ENCODE peak calls at places on chromosomes 4 and X, in five cellular contexts. K, B, J, Z and P are unnamed samples.

GRCh38 chr4:17595471-17596005 is 18.5 kb downstream of the LAP3 start:
- DNase-seq in Z (peak; percentile 84), K (no peak), B (no peak), J (no peak), P (no peak)

GRCh38 chr4:27397886-27398285 is 537.2 kb downstream of the STIM2 start:
- DNase-seq in B (no peak), K (no peak), Z (no peak), J (no peak), P (no peak)

GRCh38 chrX:69277961-69278795 is 112.9 kb upstream of the PJA1 start:
- DNase-seq in B (no peak), K (no peak), Z (no peak), J (no peak), P (no peak)

GRCh38 chr4:169351860-169352259 is 81.1 kb upstream of the SH3RF1 start:
- DNase-seq in J (peak; percentile 70), Z (no peak), K (no peak), B (no peak), P (no peak)

GRCh38 chr4:156098846-156099245 is 145.2 kb upstream of the CTSO start:
- DNase-seq in J (no peak), K (no peak), B (no peak), Z (no peak), P (no peak)

GRCh38 chr4:15054546-15054945 is 52.3 kb downstream of the CPEB2 start:
- DNase-seq in Z (no peak), J (no peak), B (no peak), K (no peak), P (no peak)

GRCh38 chrX:80335062-80335830 is 85.0 kb upstream of the TENT5D start:
- DNase-seq in B (peak; percentile 35), Z (no peak), J (no peak), K (peak; percentile 70), P (no peak)

GRCh38 chr4:44210750-44211149 is 237.9 kb downstream of the KCTD8 start:
- DNase-seq in B (no peak), J (no peak), K (no peak), Z (no peak), P (no peak)

GRCh38 chrX:73215263-73215662 is 612 bp upstream of the NAP1L2 start:
- DNase-seq in K (no peak), Z (no peak), B (no peak), J (no peak), P (no peak)

GRCh38 chr4:119676101-119676500 is 47.5 kb upstream of the PDE5A start:
- DNase-seq in K (no peak), B (no peak), Z (no peak), J (no peak), P (no peak)

GRCh38 chr4:73897380-73898136 is 28.4 kb downstream of the CXCL1 start:
- DNase-seq in K (no peak), B (no peak), J (no peak), Z (no peak), P (no peak)
- TF ChIP-seq CTCF in K (no peak), B (no peak), J (no peak), Z (no peak), P (no peak)

GRCh38 chrX:150063138-150063518 is 124.8 kb upstream of the EOLA2 start:
- DNase-seq in K (no peak), J (no peak), B (no peak), Z (no peak), P (no peak)
- H3K4me2 ChIP-seq in K (peak overlapping the region; percentile 57), J (peak overlapping the region; percentile 66), B (peak overlapping the region; percentile 30), Z (no peak overlapping the region), P (peak overlapping the region; percentile 4)

GRCh38 chrX:114075073-114075673 is 508.7 kb upstream of the HTR2C start:
- DNase-seq in B (peak; percentile 4), Z (no peak), K (no peak), J (peak; percentile 0), P (no peak)
- TF ChIP-seq CTCF in B (peak; percentile 75), Z (peak; percentile 73), K (peak; percentile 36), J (no peak), P (peak; percentile 25)

DNA sequence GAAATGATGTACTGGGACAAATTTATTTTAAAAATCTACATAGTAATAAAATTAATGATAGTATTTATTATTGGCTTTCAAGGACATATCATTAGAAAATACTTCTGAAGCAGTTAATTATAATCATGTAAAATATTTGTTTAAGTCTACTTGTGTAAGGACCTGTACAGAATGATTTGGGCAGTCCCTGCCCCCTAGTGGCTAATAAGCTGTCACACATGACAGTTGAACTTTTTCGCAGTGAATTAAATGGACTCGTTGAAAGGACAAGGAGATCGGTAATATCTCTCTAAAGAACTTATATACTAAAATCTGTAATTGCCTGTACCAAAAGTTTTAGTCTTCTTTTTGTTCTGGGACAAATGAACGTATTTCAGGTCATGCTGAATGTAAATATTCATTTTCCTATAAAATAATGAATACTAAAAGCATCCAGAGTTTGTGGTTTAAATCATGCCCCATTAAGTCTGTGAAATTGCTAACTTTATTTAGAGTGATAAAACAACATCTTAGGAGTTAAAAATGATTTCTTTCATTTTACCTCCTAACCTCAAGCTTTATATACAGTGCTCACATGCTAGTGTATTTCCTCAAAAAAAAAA is 13.6 kb downstream of the EXOC1 start:
- DNase-seq in B (peak; percentile 36), Z (peak; percentile 74), K (peak; percentile 61), J (peak; percentile 78), P (peak; percentile 36)
- H3K4me2 ChIP-seq in B (peak overlapping the region; percentile 52), Z (no peak overlapping the region), K (peak overlapping the region; percentile 67), J (peak overlapping the region; percentile 90), P (peak overlapping the region; percentile 83)

DNA sequence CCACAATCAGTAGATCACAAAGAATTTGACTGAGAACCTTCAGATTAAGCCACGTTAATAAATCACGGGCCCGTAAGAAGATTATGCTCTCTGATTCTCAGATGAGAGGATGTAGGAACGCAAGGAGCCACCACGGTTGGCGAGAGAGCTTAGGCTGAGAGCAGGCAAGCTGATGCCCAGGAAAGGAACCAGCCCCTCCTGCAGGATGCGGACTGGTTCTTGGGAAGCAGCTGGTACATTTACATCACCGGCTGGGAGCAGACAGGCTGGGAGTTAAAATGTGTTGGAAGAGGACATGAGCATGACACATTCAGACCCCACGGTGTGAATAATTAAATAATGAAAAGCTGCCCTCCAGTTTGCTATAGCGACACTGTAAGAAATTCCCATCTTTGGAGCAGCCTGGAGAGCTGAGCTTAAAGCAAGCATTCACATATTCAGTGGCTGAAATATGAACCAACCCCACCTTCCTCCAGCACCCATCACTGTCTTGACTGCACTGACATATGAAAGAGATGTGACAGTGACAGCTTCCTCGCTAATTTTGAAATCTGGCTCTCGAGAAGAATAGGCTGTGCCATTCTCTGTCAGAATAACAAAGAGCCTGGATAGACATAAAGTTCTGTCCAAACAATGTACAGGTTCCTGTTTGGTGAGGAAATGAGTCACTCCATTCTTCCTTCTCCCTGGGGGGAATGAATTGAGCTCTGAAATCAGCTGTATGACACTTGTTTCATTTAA is 33.1 kb downstream of the LNX1 start:
- DNase-seq in J (peak; percentile 88), B (no peak), K (no peak), Z (no peak), P (no peak)
- TF ChIP-seq CTCF in J (peak; percentile 4), B (peak; percentile 15), K (no peak), Z (no peak), P (no peak)

GRCh38 chr4:183876268-183876934 is 28.7 kb upstream of the STOX2 start:
- DNase-seq in Z (no peak), J (peak; percentile 68), K (peak; percentile 62), B (peak; percentile 88), P (peak; percentile 19)
- H3K4me2 ChIP-seq in Z (no peak overlapping the region), J (peak overlapping the region; percentile 80), K (peak overlapping the region; percentile 69), B (peak overlapping the region; percentile 66), P (peak overlapping the region; percentile 99)

GRCh38 chr4:53929955-53930798 is 134.2 kb downstream of the CHIC2 start:
- DNase-seq in J (peak; percentile 88), B (peak; percentile 61), Z (peak; percentile 82), K (peak; percentile 78), P (no peak)
- TF ChIP-seq CTCF in J (peak; percentile 79), B (peak; percentile 85), Z (peak; percentile 95), K (peak; percentile 67), P (peak; percentile 57)

GRCh38 chrX:47273011-47273730 is 40.4 kb downstream of the USP11 start:
- DNase-seq in K (no peak), B (no peak), J (no peak), Z (no peak), P (no peak)
- H3K4me2 ChIP-seq in K (no peak overlapping the region), B (no peak overlapping the region), J (no peak overlapping the region), Z (no peak overlapping the region), P (no peak overlapping the region)

GRCh38 chr4:135418353-135418752 is 1216.8 kb upstream of the PABPC4L start:
- DNase-seq in Z (peak; percentile 0), K (peak; percentile 13), J (no peak), B (peak; percentile 10), P (no peak)
- TF ChIP-seq CTCF in Z (peak; percentile 49), K (peak; percentile 15), J (no peak), B (peak; percentile 62), P (no peak)

DNA sequence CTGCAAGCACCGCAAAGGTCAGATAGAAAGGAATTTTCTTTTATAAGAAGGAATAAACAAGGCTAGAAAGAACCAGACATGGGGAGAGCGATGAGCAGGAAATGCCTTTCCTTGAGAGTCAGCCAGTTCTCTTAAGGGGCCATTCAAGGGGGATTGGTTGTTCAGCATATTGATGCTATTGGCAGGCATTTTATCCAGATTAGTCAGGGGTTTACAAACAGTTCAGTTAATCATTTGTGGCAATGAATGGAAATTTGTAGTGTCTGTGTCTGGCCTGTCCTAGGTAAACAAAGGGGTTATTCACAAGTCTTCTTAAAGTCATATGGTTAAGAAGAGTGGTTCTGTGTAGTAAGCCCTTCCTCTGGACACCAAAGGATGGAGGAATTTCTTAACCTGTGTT is 184.7 kb upstream of the FRMPD4 start:
- DNase-seq in Z (no peak), B (no peak), K (peak; percentile 95), J (no peak), P (no peak)
- H3K4me2 ChIP-seq in Z (no peak overlapping the region), B (peak overlapping the region; percentile 39), K (peak overlapping the region; percentile 68), J (peak overlapping the region; percentile 46), P (no peak overlapping the region)